ENCODE peak calls at places on chromosomes 7 and 10, in five cellular contexts. One of them, this sample, is unnamed.
A peak's percentile ranks its signal among the peaks of the same experiment; 100 is the strongest.

GRCh38 chr10:44478040-44478439 is 93.1 kb upstream of the CXCL12 start:
- DNase-seq in AG04450: no peak
- DNase-seq in GM12864: no peak
- DNase-seq in pancreas: no peak
- DNase-seq in stomach: no peak
- DNase-seq in this sample: peak; percentile 50

GRCh38 chr10:33337335-33337854 is 2.9 kb upstream of the NRP1 start:
- DNase-seq in AG04450: no peak
- DNase-seq in GM12864: no peak
- DNase-seq in pancreas: peak; percentile 50
- DNase-seq in stomach: no peak
- DNase-seq in this sample: peak; percentile 91

GRCh38 chr7:151110941-151111645 is 24.8 kb downstream of the AGAP3 start:
- DNase-seq in AG04450: no peak
- DNase-seq in GM12864: no peak
- DNase-seq in pancreas: peak; percentile 84
- DNase-seq in stomach: peak; percentile 86
- DNase-seq in this sample: peak; percentile 80

GRCh38 chr7:28106316-28106957 is 74.2 kb downstream of the JAZF1 start:
- DNase-seq in AG04450: peak; percentile 87
- DNase-seq in GM12864: no peak
- DNase-seq in pancreas: no peak
- DNase-seq in stomach: no peak
- DNase-seq in this sample: peak; percentile 89

GRCh38 chr10:53534428-53534827 is 761.8 kb upstream of the MBL2 start:
- DNase-seq in AG04450: no peak
- DNase-seq in GM12864: no peak
- DNase-seq in pancreas: no peak
- DNase-seq in stomach: no peak
- DNase-seq in this sample: no peak

GRCh38 chr10:23521735-23522134 is 82.9 kb downstream of the OTUD1 start:
- DNase-seq in AG04450: no peak
- DNase-seq in GM12864: no peak
- DNase-seq in pancreas: no peak
- DNase-seq in stomach: no peak
- DNase-seq in this sample: no peak

GRCh38 chr10:78381072-78381471 is 347.4 kb downstream of the RPS24 start:
- DNase-seq in AG04450: no peak
- DNase-seq in GM12864: no peak
- DNase-seq in pancreas: no peak
- DNase-seq in stomach: no peak
- DNase-seq in this sample: no peak

GRCh38 chr7:1505731-1506550 is 1.8 kb upstream of the INTS1 start:
- DNase-seq in AG04450: no peak
- DNase-seq in GM12864: no peak
- DNase-seq in pancreas: peak; percentile 63
- DNase-seq in stomach: no peak
- DNase-seq in this sample: no peak

GRCh38 chr7:71408276-71408675 is 276.3 kb downstream of the GALNT17 start:
- DNase-seq in AG04450: no peak
- DNase-seq in GM12864: no peak
- DNase-seq in pancreas: no peak
- DNase-seq in stomach: no peak
- DNase-seq in this sample: no peak

GRCh38 chr10:116707981-116708380 is 34.4 kb downstream of the HSPA12A start:
- DNase-seq in AG04450: no peak
- DNase-seq in GM12864: no peak
- DNase-seq in pancreas: no peak
- DNase-seq in stomach: no peak
- DNase-seq in this sample: no peak

GRCh38 chr10:59229451-59229850 is 53.0 kb downstream of the PHYHIPL start:
- DNase-seq in AG04450: no peak
- DNase-seq in GM12864: no peak
- DNase-seq in pancreas: no peak
- DNase-seq in stomach: no peak
- DNase-seq in this sample: no peak

GRCh38 chr10:99235469-99235871 is at the start of gene HPSE2:
- DNase-seq in AG04450: no peak
- DNase-seq in GM12864: no peak
- DNase-seq in pancreas: no peak
- DNase-seq in stomach: no peak
- DNase-seq in this sample: no peak

GRCh38 chr10:127563718-127564553 is 14.8 kb downstream of the NPS start:
- DNase-seq in AG04450: no peak
- DNase-seq in GM12864: no peak
- DNase-seq in pancreas: peak; percentile 19
- DNase-seq in stomach: no peak
- DNase-seq in this sample: no peak

GRCh38 chr7:75617634-75618234 is 121.0 kb downstream of the HIP1 start:
- DNase-seq in AG04450: no peak
- DNase-seq in GM12864: no peak
- DNase-seq in pancreas: no peak
- DNase-seq in stomach: peak; percentile 56
- DNase-seq in this sample: peak; percentile 50

DNA sequence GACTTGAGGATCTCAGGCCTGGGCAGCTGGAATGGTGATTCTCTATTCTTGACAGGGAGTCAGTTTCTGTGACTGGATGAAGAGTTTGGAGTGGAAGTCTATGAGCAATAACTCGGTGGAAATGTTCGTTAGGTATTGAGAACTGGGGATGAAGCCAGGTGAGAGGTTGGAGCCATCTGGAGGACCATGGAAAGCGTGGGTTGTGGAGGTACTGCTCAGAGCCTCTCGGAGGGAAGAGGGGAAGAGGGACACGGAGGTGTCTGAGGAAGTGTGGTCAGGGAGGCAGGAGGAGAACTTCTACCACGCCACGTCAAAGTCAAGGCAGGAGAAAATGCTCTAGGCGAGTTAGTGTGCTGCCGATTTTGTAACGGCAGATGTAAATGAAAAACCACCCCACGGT is 430.7 kb downstream of the DPP6 start:
- DNase-seq in AG04450: no peak
- DNase-seq in GM12864: no peak
- DNase-seq in pancreas: no peak
- DNase-seq in stomach: no peak
- DNase-seq in this sample: no peak
- TF ChIP-seq CTCF in AG04450: no peak
- TF ChIP-seq CTCF in GM12864: no peak
- TF ChIP-seq CTCF in pancreas: no peak
- TF ChIP-seq CTCF in stomach: no peak
- TF ChIP-seq CTCF in this sample: no peak

GRCh38 chr7:30466266-30466665 is 12.3 kb downstream of the NOD1 start:
- DNase-seq in AG04450: no peak
- DNase-seq in GM12864: no peak
- DNase-seq in pancreas: no peak
- DNase-seq in stomach: no peak
- DNase-seq in this sample: no peak

GRCh38 chr7:30465342-30466170 is 13.0 kb downstream of the NOD1 start:
- DNase-seq in AG04450: no peak
- DNase-seq in GM12864: no peak
- DNase-seq in pancreas: no peak
- DNase-seq in stomach: no peak
- DNase-seq in this sample: peak; percentile 62

GRCh38 chr7:30467275-30467674 is 11.3 kb downstream of the NOD1 start:
- DNase-seq in AG04450: no peak
- DNase-seq in GM12864: no peak
- DNase-seq in pancreas: no peak
- DNase-seq in stomach: no peak
- DNase-seq in this sample: no peak

GRCh38 chr7:30463400-30464145 is 15.0 kb downstream of the NOD1 start:
- DNase-seq in AG04450: no peak
- DNase-seq in GM12864: peak; percentile 18
- DNase-seq in pancreas: no peak
- DNase-seq in stomach: no peak
- DNase-seq in this sample: no peak

DNA sequence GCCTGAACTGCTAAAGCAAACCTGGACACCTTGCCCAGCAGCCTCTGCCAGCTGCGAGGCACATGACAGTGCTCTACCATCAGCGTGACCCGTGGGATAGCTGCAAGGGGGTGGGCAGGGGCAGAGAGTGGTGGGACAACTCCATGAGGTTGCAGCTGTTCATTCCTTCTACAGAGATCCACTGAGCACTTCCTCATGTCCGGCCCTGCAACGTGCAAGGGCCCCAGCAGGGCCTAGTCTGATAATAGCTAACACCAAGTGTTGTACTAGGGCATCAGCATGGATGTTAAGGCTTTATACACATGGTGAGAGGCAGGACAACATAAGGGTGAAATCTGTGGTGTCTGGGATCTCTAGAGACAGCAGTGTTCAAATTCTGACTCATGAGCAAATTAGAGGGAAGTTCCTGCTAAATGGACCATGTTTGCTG is 14.3 kb downstream of the NOD1 start:
- DNase-seq in AG04450: no peak
- DNase-seq in GM12864: no peak
- DNase-seq in pancreas: no peak
- DNase-seq in stomach: no peak
- DNase-seq in this sample: no peak
- H3K4me3 ChIP-seq in AG04450: no peak overlapping the region
- H3K4me3 ChIP-seq in GM12864: no peak overlapping the region
- H3K4me3 ChIP-seq in pancreas: no peak overlapping the region
- H3K4me3 ChIP-seq in stomach: no peak overlapping the region
- H3K4me3 ChIP-seq in this sample: no peak overlapping the region

DNA sequence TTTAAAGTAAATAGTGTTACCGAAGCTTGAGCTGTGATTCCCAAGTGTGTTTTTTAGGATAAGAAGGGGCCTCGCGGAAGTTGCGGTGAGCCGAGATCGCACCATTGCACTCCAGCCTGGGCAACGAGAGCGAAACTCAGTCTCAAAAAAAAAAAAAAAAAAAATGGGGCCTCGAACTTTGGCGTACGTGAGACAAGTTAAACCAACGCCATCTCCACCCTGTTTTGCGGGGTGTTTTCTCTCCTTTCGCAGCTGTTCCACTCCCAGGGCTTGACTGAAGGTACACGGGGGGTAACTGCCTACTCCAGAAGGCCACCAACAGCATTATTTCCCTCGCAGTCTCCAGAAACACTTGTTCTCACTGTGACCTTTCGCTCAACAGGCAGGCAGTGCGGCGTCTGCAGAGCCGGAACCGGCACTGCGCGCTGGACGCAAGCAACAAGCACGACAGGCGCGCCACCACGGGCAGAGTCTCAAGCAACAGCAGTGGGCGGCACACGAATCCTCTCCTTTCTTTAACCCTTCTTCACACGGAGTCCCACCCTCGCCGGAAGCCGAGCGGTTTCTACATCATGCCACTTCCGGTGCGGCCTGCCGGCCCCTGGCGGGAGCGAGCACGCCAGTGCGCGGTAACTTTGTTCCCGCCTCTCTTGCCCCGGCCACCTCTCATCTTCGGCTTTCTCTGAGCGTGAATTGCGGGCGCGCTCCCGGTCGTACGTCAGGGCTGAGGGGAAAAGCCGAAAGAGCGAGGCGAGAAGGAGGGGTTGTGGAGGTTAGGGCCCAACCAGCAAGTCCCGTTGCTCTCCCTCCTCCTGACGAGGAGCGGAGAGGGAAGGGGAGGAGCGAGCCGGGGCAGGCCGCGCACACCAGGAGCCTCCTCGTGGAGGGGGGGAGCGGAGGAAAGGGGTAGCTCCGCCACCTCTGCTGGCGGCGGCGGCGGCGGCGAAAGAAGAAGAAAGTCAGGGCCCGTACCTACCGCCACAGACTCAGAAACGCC is 826 bp upstream of the CDK13 start:
- DNase-seq in AG04450: peak; percentile 99
- DNase-seq in GM12864: peak; percentile 98
- DNase-seq in pancreas: peak; percentile 98
- DNase-seq in stomach: peak; percentile 98
- DNase-seq in this sample: peak; percentile 100
- TF ChIP-seq CTCF in AG04450: no peak
- TF ChIP-seq CTCF in GM12864: no peak
- TF ChIP-seq CTCF in pancreas: no peak
- TF ChIP-seq CTCF in stomach: no peak
- TF ChIP-seq CTCF in this sample: peak; percentile 1

GRCh38 chr10:75261813-75262725 is 26.3 kb upstream of the COMTD1 start:
- DNase-seq in AG04450: no peak
- DNase-seq in GM12864: no peak
- DNase-seq in pancreas: peak; percentile 86
- DNase-seq in stomach: no peak
- DNase-seq in this sample: peak; percentile 38
- H3K4me3 ChIP-seq in AG04450: no peak overlapping the region
- H3K4me3 ChIP-seq in GM12864: no peak overlapping the region
- H3K4me3 ChIP-seq in pancreas: no peak overlapping the region
- H3K4me3 ChIP-seq in stomach: no peak overlapping the region
- H3K4me3 ChIP-seq in this sample: no peak overlapping the region

DNA sequence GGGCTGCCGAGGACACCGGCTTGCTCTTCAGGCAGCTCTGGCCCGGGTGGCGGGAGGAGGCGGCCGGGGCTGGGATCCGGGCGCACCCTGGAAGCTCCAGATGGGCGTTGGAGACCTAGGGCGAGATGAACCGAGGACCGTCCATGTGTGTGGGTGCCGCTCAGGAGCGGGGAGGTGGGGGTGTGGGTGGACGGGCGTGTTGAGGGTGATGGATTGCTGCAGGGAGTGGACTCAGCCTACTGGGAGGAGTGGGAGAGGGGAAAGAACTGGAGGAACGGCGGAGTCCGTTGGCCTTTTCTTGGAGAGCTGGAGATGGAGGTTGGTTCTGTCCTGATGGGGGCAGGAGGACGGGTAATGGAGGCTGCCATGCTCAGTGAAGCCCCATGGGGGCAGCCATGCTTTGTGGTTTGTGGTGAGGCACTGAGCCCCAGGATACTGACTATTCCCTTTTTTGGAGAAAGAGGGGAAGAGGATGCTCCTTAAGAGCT is 27.1 kb downstream of the HIF1AN start:
- DNase-seq in AG04450: no peak
- DNase-seq in GM12864: no peak
- DNase-seq in pancreas: peak; percentile 25
- DNase-seq in stomach: no peak
- DNase-seq in this sample: peak; percentile 44
- TF ChIP-seq CTCF in AG04450: peak; percentile 41
- TF ChIP-seq CTCF in GM12864: peak; percentile 12
- TF ChIP-seq CTCF in pancreas: no peak
- TF ChIP-seq CTCF in stomach: no peak
- TF ChIP-seq CTCF in this sample: peak; percentile 53

GRCh38 chr10:125683821-125684220 is 858 bp upstream of the TEX36 start:
- DNase-seq in AG04450: no peak
- DNase-seq in GM12864: no peak
- DNase-seq in pancreas: no peak
- DNase-seq in stomach: no peak
- DNase-seq in this sample: no peak
- H3K4me3 ChIP-seq in AG04450: no peak overlapping the region
- H3K4me3 ChIP-seq in GM12864: no peak overlapping the region
- H3K4me3 ChIP-seq in pancreas: no peak overlapping the region
- H3K4me3 ChIP-seq in stomach: no peak overlapping the region
- H3K4me3 ChIP-seq in this sample: no peak overlapping the region

DNA sequence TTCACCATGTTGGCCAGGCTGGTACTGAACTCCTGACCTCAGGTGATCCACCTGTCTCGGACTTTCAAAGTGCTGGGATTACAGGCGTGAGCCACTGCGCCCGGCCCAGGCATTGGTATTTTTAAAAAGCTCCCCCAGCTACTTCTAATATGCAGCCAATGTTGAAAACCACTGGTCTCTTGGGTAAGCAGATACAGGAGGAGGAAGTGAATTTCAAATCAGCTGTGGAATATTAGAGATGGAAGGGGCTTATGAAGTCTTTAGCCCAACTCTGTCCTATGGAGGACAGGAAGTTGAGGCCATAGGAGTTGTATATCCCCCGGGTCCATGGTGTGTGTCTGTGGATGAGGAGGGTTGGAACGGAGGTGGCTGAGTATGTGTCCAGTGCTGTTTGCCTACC is 3.2 kb downstream of the PDE6C start:
- DNase-seq in AG04450: no peak
- DNase-seq in GM12864: no peak
- DNase-seq in pancreas: no peak
- DNase-seq in stomach: no peak
- DNase-seq in this sample: no peak
- TF ChIP-seq CTCF in AG04450: no peak
- TF ChIP-seq CTCF in GM12864: no peak
- TF ChIP-seq CTCF in pancreas: no peak
- TF ChIP-seq CTCF in stomach: no peak
- TF ChIP-seq CTCF in this sample: no peak